ENCODE peak calls at places on chromosome 13, in four cellular contexts. One of them, this sample, is unnamed.

GRCh38 chr13:112768795-112769411 is 79.1 kb downstream of the ATP11A start:
- DNase-seq in K562: no peak
- DNase-seq in H1: no peak
- DNase-seq in GM12878: peak
- DNase-seq in this sample: no peak

GRCh38 chr13:108102771-108103170 is 112.6 kb downstream of the LIG4 start:
- DNase-seq in GM12878: no peak
- DNase-seq in K562: no peak
- DNase-seq in H1: no peak
- DNase-seq in this sample: no peak

GRCh38 chr13:33682020-33682564 is 135.9 kb upstream of the RFC3 start:
- DNase-seq in H1: no peak
- DNase-seq in GM12878: no peak
- DNase-seq in K562: no peak
- DNase-seq in this sample: no peak

GRCh38 chr13:75643182-75643581 is 7.1 kb downstream of the LMO7 start:
- DNase-seq in H1: no peak
- DNase-seq in K562: no peak
- DNase-seq in GM12878: no peak
- DNase-seq in this sample: no peak

GRCh38 chr13:99303863-99304521 is 3.2 kb downstream of the GPR183 start:
- DNase-seq in GM12878: no peak
- DNase-seq in H1: no peak
- DNase-seq in K562: no peak
- DNase-seq in this sample: no peak

GRCh38 chr13:80030491-80030890 is 310.4 kb downstream of the SPRY2 start:
- DNase-seq in K562: no peak
- DNase-seq in H1: peak
- DNase-seq in GM12878: no peak
- DNase-seq in this sample: no peak

GRCh38 chr13:108609353-108609752 is 20.1 kb upstream of the MYO16 start:
- DNase-seq in GM12878: no peak
- DNase-seq in H1: no peak
- DNase-seq in K562: no peak
- DNase-seq in this sample: peak

GRCh38 chr13:100339411-100339935 is 249.1 kb downstream of the GGACT start:
- DNase-seq in H1: no peak
- DNase-seq in K562: no peak
- DNase-seq in GM12878: no peak
- DNase-seq in this sample: no peak

GRCh38 chr13:26946675-26947342 is 186.2 kb upstream of the GPR12 start:
- DNase-seq in GM12878: peak
- DNase-seq in H1: no peak
- DNase-seq in K562: peak
- DNase-seq in this sample: peak

GRCh38 chr13:95354680-95355487 is 53.6 kb upstream of the ABCC4 start:
- DNase-seq in GM12878: no peak
- DNase-seq in K562: no peak
- DNase-seq in H1: no peak
- DNase-seq in this sample: no peak

GRCh38 chr13:26300140-26300539 is 46.2 kb downstream of the CDK8 start:
- DNase-seq in GM12878: no peak
- DNase-seq in H1: no peak
- DNase-seq in K562: no peak
- DNase-seq in this sample: no peak

GRCh38 chr13:112997188-112998135 is 28.4 kb downstream of the MCF2L start:
- DNase-seq in H1: no peak
- DNase-seq in GM12878: no peak
- DNase-seq in K562: no peak
- DNase-seq in this sample: no peak

GRCh38 chr13:82717249-82717648 is 1165.0 kb downstream of the SLITRK1 start:
- DNase-seq in K562: no peak
- DNase-seq in H1: no peak
- DNase-seq in GM12878: no peak
- DNase-seq in this sample: no peak

GRCh38 chr13:27869436-27870090 is 50.2 kb upstream of the PDX1 start:
- DNase-seq in GM12878: no peak
- DNase-seq in H1: no peak
- DNase-seq in K562: no peak
- DNase-seq in this sample: no peak

GRCh38 chr13:70473912-70474311 is 365.7 kb upstream of the KLHL1 start:
- DNase-seq in H1: no peak
- DNase-seq in GM12878: no peak
- DNase-seq in K562: no peak
- DNase-seq in this sample: no peak

GRCh38 chr13:81577601-81578000 is 1236.7 kb upstream of the SPRY2 start:
- DNase-seq in K562: no peak
- DNase-seq in H1: no peak
- DNase-seq in GM12878: no peak
- DNase-seq in this sample: no peak

GRCh38 chr13:59677966-59678814 is 485.5 kb downstream of the DIAPH3 start:
- DNase-seq in GM12878: no peak
- DNase-seq in H1: no peak
- DNase-seq in K562: peak
- DNase-seq in this sample: peak

GRCh38 chr13:76720827-76721226 is 165.4 kb downstream of the KCTD12 start:
- DNase-seq in GM12878: no peak
- DNase-seq in K562: no peak
- DNase-seq in H1: no peak
- DNase-seq in this sample: no peak

GRCh38 chr13:86581711-86582110 is 782.5 kb upstream of the SLITRK6 start:
- DNase-seq in K562: no peak
- DNase-seq in GM12878: no peak
- DNase-seq in H1: no peak
- DNase-seq in this sample: no peak

GRCh38 chr13:100608906-100609305 is 20.3 kb upstream of the GGACT start:
- DNase-seq in K562: peak
- DNase-seq in GM12878: peak
- DNase-seq in H1: no peak
- DNase-seq in this sample: no peak

GRCh38 chr13:63472736-63473135 is 2057.1 kb upstream of the PCDH20 start:
- DNase-seq in GM12878: no peak
- DNase-seq in H1: no peak
- DNase-seq in K562: no peak
- DNase-seq in this sample: no peak

GRCh38 chr13:110629735-110630134 is 14.4 kb downstream of the NAXD start:
- DNase-seq in K562: no peak
- DNase-seq in GM12878: no peak
- DNase-seq in H1: no peak
- DNase-seq in this sample: no peak

GRCh38 chr13:21365574-21365973 is 93.5 kb downstream of the ZDHHC20 start:
- DNase-seq in K562: no peak
- DNase-seq in GM12878: no peak
- DNase-seq in H1: no peak
- DNase-seq in this sample: no peak

GRCh38 chr13:27972619-27972877 is 3.4 kb upstream of the CDX2 start:
- DNase-seq in H1: no peak
- DNase-seq in GM12878: no peak
- DNase-seq in K562: no peak
- DNase-seq in this sample: no peak

GRCh38 chr13:84994582-84994981 is 804.6 kb downstream of the SLITRK6 start:
- DNase-seq in GM12878: no peak
- DNase-seq in H1: no peak
- DNase-seq in K562: no peak
- DNase-seq in this sample: peak

GRCh38 chr13:59962343-59962742 is 201.4 kb downstream of the DIAPH3 start:
- DNase-seq in K562: no peak
- DNase-seq in H1: no peak
- DNase-seq in GM12878: no peak
- DNase-seq in this sample: no peak

GRCh38 chr13:103935117-103935516 is 868.9 kb upstream of the SLC10A2 start:
- DNase-seq in K562: no peak
- DNase-seq in GM12878: no peak
- DNase-seq in H1: no peak
- DNase-seq in this sample: no peak

GRCh38 chr13:23020246-23020843 is 160.4 kb upstream of the SGCG start:
- DNase-seq in K562: peak
- DNase-seq in GM12878: peak
- DNase-seq in H1: no peak
- DNase-seq in this sample: peak

GRCh38 chr13:112895521-112896465 is 73.2 kb upstream of the MCF2L start:
- DNase-seq in K562: no peak
- DNase-seq in H1: no peak
- DNase-seq in GM12878: no peak
- DNase-seq in this sample: no peak

GRCh38 chr13:22447132-22447886 is 733.5 kb upstream of the SGCG start:
- DNase-seq in GM12878: no peak
- DNase-seq in H1: no peak
- DNase-seq in K562: no peak
- DNase-seq in this sample: no peak

GRCh38 chr13:101416181-101417042 is at the start of gene NALCN:
- DNase-seq in H1: no peak
- DNase-seq in GM12878: no peak
- DNase-seq in K562: no peak
- DNase-seq in this sample: peak

GRCh38 chr13:44401577-44401976 is 28.0 kb downstream of the SERP2 start:
- DNase-seq in GM12878: no peak
- DNase-seq in H1: no peak
- DNase-seq in K562: no peak
- DNase-seq in this sample: no peak

GRCh38 chr13:61880576-61881283 is 465.1 kb upstream of the PCDH20 start:
- DNase-seq in GM12878: no peak
- DNase-seq in K562: peak
- DNase-seq in H1: peak
- DNase-seq in this sample: peak

GRCh38 chr13:48595330-48596127 is 58.2 kb upstream of the CYSLTR2 start:
- DNase-seq in GM12878: no peak
- DNase-seq in K562: peak
- DNase-seq in H1: no peak
- DNase-seq in this sample: peak

GRCh38 chr13:110294146-110294545 is 12.8 kb downstream of the COL4A1 start:
- DNase-seq in K562: no peak
- DNase-seq in GM12878: no peak
- DNase-seq in H1: no peak
- DNase-seq in this sample: no peak

GRCh38 chr13:59906413-59907027 is 257.2 kb downstream of the DIAPH3 start:
- DNase-seq in GM12878: no peak
- DNase-seq in H1: no peak
- DNase-seq in K562: no peak
- DNase-seq in this sample: peak

GRCh38 chr13:32804673-32805260 is 211.5 kb upstream of the KL start:
- DNase-seq in K562: no peak
- DNase-seq in GM12878: no peak
- DNase-seq in H1: no peak
- DNase-seq in this sample: no peak

GRCh38 chr13:38394777-38395504 is 45.3 kb downstream of the UFM1 start:
- DNase-seq in K562: no peak
- DNase-seq in H1: no peak
- DNase-seq in GM12878: no peak
- DNase-seq in this sample: no peak

GRCh38 chr13:73215807-73216206 is 157.0 kb downstream of the KLF5 start:
- DNase-seq in H1: no peak
- DNase-seq in GM12878: no peak
- DNase-seq in K562: no peak
- DNase-seq in this sample: no peak

GRCh38 chr13:65095697-65096096 is 2134.4 kb downstream of the PCDH9 start:
- DNase-seq in H1: no peak
- DNase-seq in K562: no peak
- DNase-seq in GM12878: no peak
- DNase-seq in this sample: peak

GRCh38 chr13:74250738-74251190 is 116.6 kb upstream of the KLF12 start:
- DNase-seq in K562: no peak
- DNase-seq in GM12878: no peak
- DNase-seq in H1: no peak
- DNase-seq in this sample: peak
- TF ChIP-seq MAX in K562: no peak
- TF ChIP-seq MAX in GM12878: no peak
- TF ChIP-seq MAX in H1: no peak
- TF ChIP-seq MAX in this sample: no peak

GRCh38 chr13:53200498-53201453 is 172.2 kb downstream of the OLFM4 start:
- DNase-seq in GM12878: no peak
- DNase-seq in K562: no peak
- DNase-seq in H1: peak
- DNase-seq in this sample: peak
- TF ChIP-seq CTCF in GM12878: no peak
- TF ChIP-seq CTCF in K562: no peak
- TF ChIP-seq CTCF in H1: peak
- TF ChIP-seq CTCF in this sample: no peak

DNA sequence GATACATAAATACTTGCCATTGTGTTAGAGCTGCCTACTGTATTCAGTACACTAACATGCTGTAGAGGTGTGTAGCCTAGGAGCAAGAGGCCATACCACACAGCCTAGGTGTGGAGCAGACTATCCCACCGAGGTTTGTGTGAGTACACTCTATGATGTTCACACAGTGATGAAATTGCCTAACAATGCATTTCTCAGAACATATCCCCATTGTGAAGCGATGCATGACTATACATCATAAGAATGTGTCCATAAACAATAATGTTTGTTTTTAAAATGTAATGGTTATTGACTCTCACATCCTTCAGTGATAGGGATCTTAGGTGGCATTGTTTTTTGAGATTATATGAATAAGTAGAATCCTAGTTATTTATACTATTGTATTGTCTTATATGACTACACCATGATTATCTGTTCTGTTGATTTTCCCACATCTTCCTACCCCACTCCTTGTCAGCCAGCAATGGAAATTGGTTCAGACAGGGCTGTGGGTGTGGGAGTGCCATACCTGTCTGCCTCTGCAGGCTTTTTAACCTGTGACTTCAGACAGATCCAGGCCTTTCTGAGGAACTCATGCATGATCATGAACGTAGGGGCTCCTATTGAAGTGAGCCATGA is 13.6 kb downstream of the CCNA1 start:
- DNase-seq in K562: no peak
- DNase-seq in H1: no peak
- DNase-seq in GM12878: no peak
- DNase-seq in this sample: no peak
- TF ChIP-seq NRF1 in K562: no peak
- TF ChIP-seq NRF1 in H1: no peak
- TF ChIP-seq NRF1 in GM12878: no peak
- TF ChIP-seq NRF1 in this sample: no peak

DNA sequence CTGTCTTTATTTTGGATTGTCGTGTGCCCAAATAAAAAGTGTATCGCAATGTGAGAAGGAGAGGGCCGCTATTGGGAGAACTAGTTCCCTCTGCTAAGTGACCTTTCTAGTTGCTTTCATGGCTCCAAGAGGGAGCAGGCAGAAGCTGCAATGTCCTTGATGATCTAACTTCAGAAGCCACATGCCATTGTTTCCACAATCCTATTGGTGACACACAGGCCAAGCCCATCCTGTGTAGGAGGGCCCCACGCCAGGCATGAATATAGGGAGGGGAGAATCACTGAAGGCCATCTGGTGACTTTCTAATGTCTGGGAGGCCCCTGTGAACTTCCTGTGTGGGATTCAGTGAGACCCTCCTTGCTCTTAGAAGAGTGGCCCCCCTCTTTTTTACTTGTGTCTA is 47.8 kb upstream of the KPNA3 start:
- DNase-seq in H1: no peak
- DNase-seq in K562: no peak
- DNase-seq in GM12878: no peak
- DNase-seq in this sample: no peak
- TF ChIP-seq MAX in H1: no peak
- TF ChIP-seq MAX in K562: no peak
- TF ChIP-seq MAX in GM12878: no peak
- TF ChIP-seq MAX in this sample: no peak